ENCODE peak calls at places on chromosome 19, in six cellular contexts. U, O, K, S, Z and T are unnamed samples. For H3K27me3, the result is how much of the 10 kb centered on the place peaks cover.

GRCh38 chr19:38251564-38252051 is 4.6 kb downstream of the PPP1R14A start:
- DNase-seq in O (no peak), U (peak), K (no peak), S (no peak), Z (no peak), T (no peak)

GRCh38 chr19:3785938-3786824 is at the start of gene MATK:
- DNase-seq in Z (no peak), U (no peak), K (peak), S (no peak), O (no peak), T (peak)

GRCh38 chr19:10870955-10871603 is at the start of gene CARM1:
- DNase-seq in S (peak), K (peak), Z (peak), O (peak), U (peak), T (peak)

GRCh38 chr19:43561144-43561970 is 14.0 kb downstream of the XRCC1 start:
- DNase-seq in K (no peak), Z (no peak), U (no peak), S (no peak), O (no peak), T (no peak)

GRCh38 chr19:7333198-7334118 is 15.3 kb upstream of the ARHGEF18 start:
- DNase-seq in K (no peak), U (no peak), O (no peak), S (no peak), Z (peak), T (no peak)

GRCh38 chr19:3547301-3547731 is 8.3 kb downstream of the TEKTIP1 start:
- DNase-seq in O (no peak), U (no peak), Z (no peak), S (no peak), K (no peak), T (no peak)

GRCh38 chr19:19538077-19538764 is at the start of gene CILP2:
- DNase-seq in U (no peak), K (peak), Z (no peak), S (no peak), O (peak), T (peak)

GRCh38 chr19:40523322-40524047 is 53.2 kb upstream of the SHKBP1 start:
- DNase-seq in O (peak), Z (no peak), K (no peak), U (no peak), S (peak), T (peak)

GRCh38 chr19:10655457-10656312 is 1.5 kb downstream of the ILF3 start:
- DNase-seq in S (peak), U (no peak), Z (no peak), O (peak), K (no peak), T (no peak)

GRCh38 chr19:35395762-35396199 is 24.9 kb downstream of the GPR42 start:
- DNase-seq in K (no peak), O (peak), Z (no peak), U (no peak), S (peak), T (no peak)

GRCh38 chr19:8973501-8974091 is 36.6 kb downstream of the MUC16 start:
- DNase-seq in O (peak), K (no peak), S (no peak), U (no peak), Z (no peak), T (no peak)

GRCh38 chr19:18440421-18440877 is 2.5 kb upstream of the ISYNA1 start:
- DNase-seq in O (peak), U (no peak), S (peak), Z (no peak), K (no peak), T (no peak)

GRCh38 chr19:7673995-7674667 is 2.8 kb upstream of the MCEMP1 start:
- DNase-seq in K (no peak), S (peak), O (peak), Z (no peak), U (peak), T (no peak)

GRCh38 chr19:10543420-10544241 is at the start of gene ATG4D:
- DNase-seq in U (peak), K (peak), S (peak), O (peak), Z (no peak), T (peak)

GRCh38 chr19:17469371-17470203 is 737 bp upstream of the SLC27A1 start:
- DNase-seq in O (peak), S (peak), Z (peak), K (no peak), U (peak), T (peak)

GRCh38 chr19:48615145-48616040 is 517 bp upstream of the FAM83E start:
- DNase-seq in K (no peak), O (no peak), U (no peak), S (no peak), Z (no peak), T (no peak)

GRCh38 chr19:11064831-11065303 is 24.4 kb upstream of the LDLR start:
- DNase-seq in Z (no peak), O (peak), U (no peak), K (no peak), S (no peak), T (no peak)

GRCh38 chr19:28498404-28498976 is 714.5 kb downstream of the UQCRFS1 start:
- DNase-seq in K (no peak), S (no peak), U (no peak), O (no peak), Z (no peak), T (no peak)

GRCh38 chr19:32638625-32639024 is 36.4 kb downstream of the ANKRD27 start:
- DNase-seq in Z (no peak), U (no peak), O (no peak), K (no peak), S (no peak), T (no peak)

GRCh38 chr19:18456974-18457373 is 19.0 kb upstream of the ISYNA1 start:
- DNase-seq in K (no peak), S (no peak), U (no peak), O (no peak), Z (no peak), T (no peak)

GRCh38 chr19:27740396-27740795 is 1472.6 kb downstream of the UQCRFS1 start:
- DNase-seq in Z (no peak), U (no peak), K (no peak), S (no peak), O (no peak), T (no peak)

GRCh38 chr19:57465680-57466381 is 8.9 kb upstream of the VN1R1 start:
- DNase-seq in U (no peak), S (peak), K (no peak), Z (peak), O (no peak), T (peak)

GRCh38 chr19:39870171-39870971 is 24.2 kb upstream of the FBL start:
- DNase-seq in K (no peak), S (peak), U (peak), Z (no peak), O (peak), T (no peak)

DNA sequence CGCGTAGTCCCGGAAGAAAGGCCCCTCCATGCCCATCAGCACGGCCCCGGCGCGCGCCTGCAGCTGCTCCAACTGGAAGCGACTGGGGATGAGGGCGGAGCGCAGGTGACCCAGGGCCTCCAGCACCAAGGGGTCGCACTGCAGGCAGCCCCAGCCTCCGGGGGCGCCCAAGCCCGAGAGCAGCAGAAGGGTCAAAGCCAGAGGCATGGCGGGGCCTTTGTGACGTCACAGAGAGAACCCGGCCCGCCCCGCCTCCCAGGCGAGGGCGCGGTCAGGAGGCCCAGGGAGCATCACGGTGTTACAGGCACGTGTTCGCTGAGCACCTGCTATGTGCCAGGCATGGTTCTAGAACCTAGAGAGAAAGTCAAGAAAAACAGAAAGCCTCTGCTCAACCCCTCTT is at the start of gene IZUMO2:
- DNase-seq in K (no peak), O (no peak), U (no peak), S (no peak), Z (no peak), T (no peak)
- H3K27me3 ChIP-seq in K (under half), O (under half), U (under half), S (half or more), Z (under half), T (under half)

GRCh38 chr19:1311543-1312091 is 25.9 kb downstream of the EFNA2 start:
- DNase-seq in S (no peak), U (no peak), K (no peak), Z (no peak), O (no peak), T (no peak)
- H3K27me3 ChIP-seq in S (under half), U (under half), K (under half), Z (under half), O (under half), T (under half)

GRCh38 chr19:13511947-13512346 is 5.7 kb upstream of the CACNA1A start:
- DNase-seq in O (no peak), S (no peak), U (no peak), K (no peak), Z (no peak), T (no peak)
- H3K27me3 ChIP-seq in O (half or more), S (half or more), U (under half), K (under half), Z (under half), T (under half)

DNA sequence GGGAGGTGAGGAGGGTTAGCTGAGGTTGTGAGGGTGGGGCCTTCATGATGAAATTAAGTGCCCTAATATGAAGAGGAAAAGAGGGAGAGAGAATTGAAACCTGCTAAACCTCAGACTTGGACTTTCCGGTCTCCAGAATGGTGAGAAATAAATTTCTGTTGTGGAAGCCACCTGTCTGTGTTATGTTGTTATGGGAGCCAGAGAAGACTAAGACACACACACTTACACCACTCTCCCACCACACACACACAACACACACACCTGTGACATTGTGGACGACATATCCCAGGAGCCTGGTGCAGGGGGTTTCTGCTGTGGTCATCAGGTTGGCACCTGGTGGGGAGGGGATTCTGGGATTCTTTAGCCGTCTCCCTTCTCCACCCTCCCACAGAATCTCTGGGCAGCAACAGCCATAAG is 14.0 kb downstream of the KLK4 start:
- DNase-seq in Z (peak), S (no peak), O (no peak), K (no peak), U (no peak), T (no peak)
- H3K27me3 ChIP-seq in Z (under half), S (half or more), O (under half), K (under half), U (under half), T (under half)

GRCh38 chr19:46668662-46669061 is 7.7 kb upstream of the DACT3 start:
- DNase-seq in K (no peak), O (no peak), U (no peak), Z (no peak), S (no peak), T (no peak)

GRCh38 chr19:46674416-46675178 is 13.6 kb upstream of the DACT3 start:
- DNase-seq in O (peak), K (no peak), S (peak), U (no peak), Z (no peak), T (no peak)

GRCh38 chr19:46665072-46665471 is 4.1 kb upstream of the DACT3 start:
- DNase-seq in U (no peak), K (no peak), S (no peak), O (no peak), Z (no peak), T (no peak)

GRCh38 chr19:46670874-46671273 is 9.9 kb upstream of the DACT3 start:
- DNase-seq in K (no peak), U (no peak), Z (no peak), S (no peak), O (no peak), T (no peak)
- H3K27me3 ChIP-seq in K (under half), U (under half), Z (under half), S (under half), O (under half), T (under half)

GRCh38 chr19:15498156-15498858 is 10.0 kb upstream of the CYP4F22 start:
- DNase-seq in S (no peak), U (no peak), Z (no peak), O (no peak), K (no peak), T (no peak)
- H3K27me3 ChIP-seq in S (half or more), U (under half), Z (under half), O (under half), K (under half), T (under half)

GRCh38 chr19:41935781-41936415 is 7.6 kb upstream of the ERFL start:
- DNase-seq in S (peak), K (no peak), U (no peak), Z (no peak), O (no peak), T (no peak)
- H3K27me3 ChIP-seq in S (under half), K (under half), U (half or more), Z (under half), O (half or more), T (under half)

DNA sequence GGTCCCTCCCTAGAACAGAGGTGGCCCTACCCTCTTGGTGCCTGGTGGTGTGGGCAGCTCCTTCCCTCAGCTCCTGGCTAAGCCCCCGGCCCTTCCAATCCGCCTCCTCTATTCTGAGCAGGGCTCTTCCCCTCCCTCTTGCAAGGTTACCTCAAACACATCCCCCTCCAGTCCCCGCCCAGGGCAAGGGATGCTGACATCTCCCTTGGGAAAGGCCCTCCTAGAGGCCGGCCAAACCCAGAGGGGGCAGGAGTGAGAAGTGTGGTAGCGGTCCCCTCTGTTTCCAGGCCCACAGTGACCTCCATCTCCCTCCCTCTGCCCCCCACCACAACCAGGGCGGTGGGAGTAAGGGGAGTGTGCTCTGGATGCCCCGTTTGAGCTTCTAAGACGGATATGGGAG is 2.5 kb downstream of the LINGO3 start:
- DNase-seq in Z (no peak), U (no peak), O (no peak), S (no peak), K (no peak), T (no peak)
- H3K27me3 ChIP-seq in Z (under half), U (half or more), O (under half), S (under half), K (under half), T (under half)

GRCh38 chr19:47398707-47399106 is 20.6 kb downstream of the MEIS3 start:
- DNase-seq in U (no peak), Z (no peak), K (no peak), S (no peak), O (no peak), T (no peak)
- H3K27me3 ChIP-seq in U (under half), Z (under half), K (under half), S (under half), O (under half), T (under half)